ENCODE peak calls at places on chromosomes 5 and 9, in six cellular contexts. One of them, this sample, is unnamed. For H3F3A, the result is how much of the 10 kb centered on the place peaks cover.

GRCh38 chr5:96934291-96934694 is 1.6 kb upstream of the LNPEP start:
- DNase-seq in GM23248: peak
- DNase-seq in PC-3: no peak
- DNase-seq in MM.1S: no peak
- DNase-seq in PC-9: peak
- DNase-seq in neural progenitor cell: peak
- DNase-seq in this sample: no peak

GRCh38 chr5:62578540-62578939 is at the start of gene LRRC70:
- DNase-seq in PC-9: no peak
- DNase-seq in MM.1S: peak
- DNase-seq in neural progenitor cell: peak
- DNase-seq in GM23248: peak
- DNase-seq in PC-3: no peak
- DNase-seq in this sample: peak

GRCh38 chr5:530556-530955 is 6.3 kb upstream of the SLC9A3 start:
- DNase-seq in PC-9: no peak
- DNase-seq in MM.1S: peak
- DNase-seq in neural progenitor cell: no peak
- DNase-seq in GM23248: no peak
- DNase-seq in PC-3: no peak
- DNase-seq in this sample: no peak

GRCh38 chr9:111036068-111036789 is 2.0 kb downstream of the LPAR1 start:
- DNase-seq in PC-3: peak
- DNase-seq in GM23248: peak
- DNase-seq in neural progenitor cell: peak
- DNase-seq in PC-9: peak
- DNase-seq in MM.1S: no peak
- DNase-seq in this sample: peak

GRCh38 chr9:69168709-69169217 is 5.3 kb upstream of the TJP2 start:
- DNase-seq in GM23248: peak
- DNase-seq in PC-3: peak
- DNase-seq in neural progenitor cell: no peak
- DNase-seq in PC-9: peak
- DNase-seq in MM.1S: peak
- DNase-seq in this sample: peak

GRCh38 chr9:15160673-15161072 is 146.3 kb downstream of the TTC39B start:
- DNase-seq in MM.1S: no peak
- DNase-seq in GM23248: no peak
- DNase-seq in PC-3: no peak
- DNase-seq in neural progenitor cell: no peak
- DNase-seq in PC-9: no peak
- DNase-seq in this sample: no peak

GRCh38 chr5:5080790-5081189 is 59.3 kb upstream of the ADAMTS16 start:
- DNase-seq in PC-9: no peak
- DNase-seq in neural progenitor cell: no peak
- DNase-seq in PC-3: no peak
- DNase-seq in MM.1S: no peak
- DNase-seq in GM23248: no peak
- DNase-seq in this sample: no peak

GRCh38 chr9:34511160-34511513 is 11.7 kb downstream of the ENHO start:
- DNase-seq in neural progenitor cell: no peak
- DNase-seq in PC-3: no peak
- DNase-seq in GM23248: no peak
- DNase-seq in PC-9: no peak
- DNase-seq in MM.1S: no peak
- DNase-seq in this sample: no peak

GRCh38 chr5:140109050-140109817 is 4.7 kb upstream of the PURA start:
- DNase-seq in GM23248: peak
- DNase-seq in MM.1S: no peak
- DNase-seq in neural progenitor cell: peak
- DNase-seq in PC-9: no peak
- DNase-seq in PC-3: peak
- DNase-seq in this sample: peak

GRCh38 chr9:107455461-107456155 is 34.0 kb downstream of the KLF4 start:
- DNase-seq in MM.1S: no peak
- DNase-seq in GM23248: no peak
- DNase-seq in PC-3: no peak
- DNase-seq in PC-9: no peak
- DNase-seq in neural progenitor cell: no peak
- DNase-seq in this sample: no peak

GRCh38 chr5:76801159-76801802 is 17.5 kb upstream of the F2RL1 start:
- DNase-seq in neural progenitor cell: no peak
- DNase-seq in GM23248: peak
- DNase-seq in PC-3: peak
- DNase-seq in MM.1S: no peak
- DNase-seq in PC-9: peak
- DNase-seq in this sample: no peak

GRCh38 chr9:96874201-96874785 is 20.0 kb upstream of the ZNF782 start:
- DNase-seq in GM23248: no peak
- DNase-seq in MM.1S: no peak
- DNase-seq in PC-9: no peak
- DNase-seq in neural progenitor cell: no peak
- DNase-seq in PC-3: no peak
- DNase-seq in this sample: no peak

GRCh38 chr9:89639367-89639795 is 34.6 kb downstream of the GADD45G start:
- DNase-seq in MM.1S: no peak
- DNase-seq in GM23248: peak
- DNase-seq in PC-9: no peak
- DNase-seq in PC-3: no peak
- DNase-seq in neural progenitor cell: no peak
- DNase-seq in this sample: peak

GRCh38 chr5:119453045-119453383 is 717 bp downstream of the HSD17B4 start:
- DNase-seq in GM23248: peak
- DNase-seq in neural progenitor cell: no peak
- DNase-seq in PC-3: peak
- DNase-seq in PC-9: no peak
- DNase-seq in MM.1S: peak
- DNase-seq in this sample: no peak

GRCh38 chr9:111316796-111317195 is 13.2 kb downstream of the OR2K2 start:
- DNase-seq in MM.1S: no peak
- DNase-seq in PC-9: no peak
- DNase-seq in neural progenitor cell: no peak
- DNase-seq in GM23248: peak
- DNase-seq in PC-3: no peak
- DNase-seq in this sample: no peak

GRCh38 chr9:113957778-113958430 is 81.8 kb downstream of the ZNF618 start:
- DNase-seq in PC-9: no peak
- DNase-seq in neural progenitor cell: no peak
- DNase-seq in PC-3: peak
- DNase-seq in MM.1S: no peak
- DNase-seq in GM23248: peak
- DNase-seq in this sample: no peak

GRCh38 chr5:68285857-68286611 is 70.5 kb downstream of the PIK3R1 start:
- DNase-seq in PC-9: peak
- DNase-seq in neural progenitor cell: peak
- DNase-seq in MM.1S: peak
- DNase-seq in PC-3: peak
- DNase-seq in GM23248: peak
- DNase-seq in this sample: peak

GRCh38 chr5:38601133-38601842 is 44.8 kb upstream of the LIFR start:
- DNase-seq in GM23248: no peak
- DNase-seq in PC-9: no peak
- DNase-seq in PC-3: no peak
- DNase-seq in MM.1S: no peak
- DNase-seq in neural progenitor cell: no peak
- DNase-seq in this sample: no peak

GRCh38 chr9:132041825-132042224 is 37.8 kb downstream of the MED27 start:
- DNase-seq in PC-3: no peak
- DNase-seq in GM23248: no peak
- DNase-seq in PC-9: no peak
- DNase-seq in MM.1S: no peak
- DNase-seq in neural progenitor cell: no peak
- DNase-seq in this sample: no peak

GRCh38 chr9:4066120-4066519 is 233.7 kb downstream of the GLIS3 start:
- DNase-seq in MM.1S: no peak
- DNase-seq in neural progenitor cell: no peak
- DNase-seq in PC-3: no peak
- DNase-seq in GM23248: no peak
- DNase-seq in PC-9: no peak
- DNase-seq in this sample: no peak

GRCh38 chr5:132658383-132659302 is 670 bp downstream of the IL13 start:
- DNase-seq in GM23248: no peak
- DNase-seq in PC-3: no peak
- DNase-seq in MM.1S: no peak
- DNase-seq in neural progenitor cell: no peak
- DNase-seq in PC-9: no peak
- DNase-seq in this sample: no peak

GRCh38 chr5:132656774-132657355 is 1.1 kb upstream of the IL13 start:
- DNase-seq in GM23248: no peak
- DNase-seq in neural progenitor cell: no peak
- DNase-seq in PC-9: no peak
- DNase-seq in PC-3: no peak
- DNase-seq in MM.1S: no peak
- DNase-seq in this sample: peak

GRCh38 chr5:132657676-132658382 is at the start of gene IL13:
- DNase-seq in GM23248: no peak
- DNase-seq in PC-9: no peak
- DNase-seq in MM.1S: no peak
- DNase-seq in PC-3: no peak
- DNase-seq in neural progenitor cell: no peak
- DNase-seq in this sample: no peak

GRCh38 chr5:132653716-132654115 is 4.3 kb upstream of the IL13 start:
- DNase-seq in MM.1S: no peak
- DNase-seq in PC-9: no peak
- DNase-seq in GM23248: peak
- DNase-seq in neural progenitor cell: peak
- DNase-seq in PC-3: no peak
- DNase-seq in this sample: peak

DNA sequence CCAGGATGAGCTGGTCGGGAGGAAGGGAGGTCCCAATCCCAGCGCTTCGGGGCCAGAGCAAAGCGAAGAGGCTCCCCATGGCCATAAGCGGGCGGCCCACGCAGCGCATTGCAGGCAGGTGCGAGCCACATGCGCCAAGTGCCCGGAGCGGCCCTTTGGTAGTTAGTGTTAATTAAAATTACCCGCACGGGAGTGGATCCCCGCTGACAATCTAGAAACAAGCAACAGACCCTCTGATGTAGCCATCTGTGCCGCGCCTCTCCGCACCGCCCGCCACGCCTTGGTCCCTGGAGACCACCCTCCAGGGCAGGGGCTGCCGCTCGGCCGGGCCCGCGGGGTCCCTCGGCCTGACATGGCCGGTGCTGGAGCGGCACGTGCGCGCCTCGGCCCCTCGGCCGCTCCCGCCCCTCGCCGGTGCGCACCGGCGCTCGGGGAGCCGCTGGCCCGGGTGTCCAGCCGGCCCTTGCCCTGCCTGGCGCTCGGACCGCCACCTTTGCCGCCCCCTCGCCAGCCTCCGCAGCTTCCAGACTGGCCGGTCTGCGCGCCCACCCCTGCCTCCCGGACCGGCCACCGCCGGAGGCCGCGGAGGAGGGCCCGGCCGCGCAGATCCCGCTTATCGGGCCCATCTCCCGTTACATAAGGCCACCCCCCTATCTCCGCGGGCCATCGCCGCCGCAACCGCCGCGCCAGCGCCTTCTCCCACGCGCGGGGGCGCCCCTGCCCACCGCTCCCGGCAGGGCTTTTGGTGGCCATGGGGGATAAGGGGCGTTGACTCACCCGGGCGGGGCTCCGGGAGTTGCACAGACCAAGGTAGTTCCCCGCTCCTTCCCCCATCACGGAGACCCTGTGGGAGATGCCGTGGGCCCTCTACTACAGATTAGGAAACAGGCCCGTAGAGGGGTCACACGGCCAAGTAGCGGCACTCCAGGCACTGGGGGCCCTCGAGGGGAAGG is 1.9 kb upstream of the IL13 start:
- DNase-seq in GM23248: peak
- DNase-seq in PC-3: no peak
- DNase-seq in neural progenitor cell: peak
- DNase-seq in MM.1S: no peak
- DNase-seq in PC-9: no peak
- DNase-seq in this sample: peak
- TF ChIP-seq EZH2 in GM23248: no peak
- TF ChIP-seq EZH2 in PC-3: no peak
- TF ChIP-seq EZH2 in neural progenitor cell: peak
- TF ChIP-seq EZH2 in MM.1S: no peak
- TF ChIP-seq EZH2 in PC-9: no peak
- TF ChIP-seq EZH2 in this sample: peak

GRCh38 chr5:177430972-177431316 is 4.5 kb downstream of the GRK6 start:
- DNase-seq in neural progenitor cell: no peak
- DNase-seq in PC-3: no peak
- DNase-seq in PC-9: no peak
- DNase-seq in MM.1S: no peak
- DNase-seq in GM23248: no peak
- DNase-seq in this sample: no peak
- H3F3A ChIP-seq in neural progenitor cell: under half
- H3F3A ChIP-seq in PC-3: under half
- H3F3A ChIP-seq in PC-9: under half
- H3F3A ChIP-seq in MM.1S: under half
- H3F3A ChIP-seq in GM23248: under half
- H3F3A ChIP-seq in this sample: under half

GRCh38 chr5:11013793-11014192 is 252.8 kb upstream of the DAP start:
- DNase-seq in PC-3: no peak
- DNase-seq in MM.1S: no peak
- DNase-seq in neural progenitor cell: no peak
- DNase-seq in GM23248: no peak
- DNase-seq in PC-9: no peak
- DNase-seq in this sample: no peak
- TF ChIP-seq EZH2 in PC-3: no peak
- TF ChIP-seq EZH2 in MM.1S: no peak
- TF ChIP-seq EZH2 in neural progenitor cell: no peak
- TF ChIP-seq EZH2 in GM23248: no peak
- TF ChIP-seq EZH2 in PC-9: no peak
- TF ChIP-seq EZH2 in this sample: no peak

GRCh38 chr9:22535780-22536179 is 89.2 kb downstream of the DMRTA1 start:
- DNase-seq in PC-3: no peak
- DNase-seq in PC-9: no peak
- DNase-seq in MM.1S: no peak
- DNase-seq in neural progenitor cell: no peak
- DNase-seq in GM23248: no peak
- DNase-seq in this sample: no peak
- H3F3A ChIP-seq in PC-3: under half
- H3F3A ChIP-seq in PC-9: under half
- H3F3A ChIP-seq in MM.1S: under half
- H3F3A ChIP-seq in neural progenitor cell: under half
- H3F3A ChIP-seq in GM23248: under half
- H3F3A ChIP-seq in this sample: under half

GRCh38 chr9:92808726-92809451 is 44.3 kb upstream of the BICD2 start:
- DNase-seq in neural progenitor cell: peak
- DNase-seq in GM23248: peak
- DNase-seq in MM.1S: peak
- DNase-seq in PC-3: peak
- DNase-seq in PC-9: peak
- DNase-seq in this sample: peak
- TF ChIP-seq EZH2 in neural progenitor cell: peak
- TF ChIP-seq EZH2 in GM23248: no peak
- TF ChIP-seq EZH2 in MM.1S: no peak
- TF ChIP-seq EZH2 in PC-3: no peak
- TF ChIP-seq EZH2 in PC-9: no peak
- TF ChIP-seq EZH2 in this sample: peak

DNA sequence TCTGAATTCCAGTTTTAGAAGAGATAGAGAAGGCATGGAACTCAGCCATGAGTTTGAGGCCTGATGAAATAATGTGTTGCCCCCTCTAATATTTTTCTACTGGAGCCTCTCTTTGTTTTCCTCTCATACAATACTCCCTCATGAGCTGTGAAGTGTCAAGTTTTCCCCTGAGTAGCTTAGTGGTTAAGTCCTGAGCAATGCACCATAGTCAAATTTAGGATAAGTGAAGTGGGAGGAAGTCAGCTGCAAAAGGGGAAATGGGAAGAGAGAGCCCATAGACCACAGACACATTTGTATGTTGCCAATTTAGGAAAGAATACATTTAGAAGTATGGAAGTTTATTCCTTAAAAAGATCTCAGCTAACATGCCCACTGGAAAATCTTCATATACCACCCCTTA is 171.5 kb upstream of the NREP start:
- DNase-seq in GM23248: no peak
- DNase-seq in neural progenitor cell: no peak
- DNase-seq in MM.1S: no peak
- DNase-seq in PC-9: no peak
- DNase-seq in PC-3: no peak
- DNase-seq in this sample: no peak
- H3F3A ChIP-seq in GM23248: half or more
- H3F3A ChIP-seq in neural progenitor cell: under half
- H3F3A ChIP-seq in MM.1S: under half
- H3F3A ChIP-seq in PC-9: under half
- H3F3A ChIP-seq in PC-3: under half
- H3F3A ChIP-seq in this sample: under half

This sample was measured in GM23338.